ENCODE peak calls at places on chromosomes 5 and 9, in four cellular contexts. V, O, B and E are unnamed samples.

GRCh38 chr5:179872356-179873160 is 13.9 kb upstream of the MRNIP start:
- DNase-seq in V (no peak), O (no peak), B (no peak), E (no peak)

GRCh38 chr9:21995652-21996275 is 1.2 kb downstream of the CDKN2B-AS1 start:
- DNase-seq in V (peak; percentile 55), O (peak; percentile 64), B (no peak), E (no peak)

GRCh38 chr9:107460153-107461023 is 29.2 kb downstream of the KLF4 start:
- DNase-seq in V (no peak), O (no peak), B (no peak), E (no peak)

GRCh38 chr9:69834591-69835184 is 14.1 kb downstream of the CFAP95 start:
- DNase-seq in V (no peak), O (no peak), B (no peak), E (no peak)

GRCh38 chr9:21813575-21814473 is 11.4 kb downstream of the MTAP start:
- DNase-seq in V (peak; percentile 86), O (peak; percentile 85), B (no peak), E (no peak)

GRCh38 chr9:131833906-131834305 is 94.0 kb upstream of the RAPGEF1 start:
- DNase-seq in V (peak; percentile 18), O (no peak), B (no peak), E (no peak)

GRCh38 chr9:138105561-138106505 is 228.3 kb downstream of the CACNA1B start:
- DNase-seq in V (no peak), O (no peak), B (no peak), E (no peak)

GRCh38 chr5:78845487-78845886 is 139.6 kb downstream of the ARSB start:
- DNase-seq in V (no peak), O (no peak), B (no peak), E (no peak)

GRCh38 chr5:96597441-96598020 is 64.6 kb upstream of the CAST start:
- DNase-seq in V (peak; percentile 77), O (peak; percentile 32), B (no peak), E (no peak)

GRCh38 chr9:107734231-107735014 is 244.9 kb upstream of the KLF4 start:
- DNase-seq in V (peak; percentile 96), O (no peak), B (no peak), E (no peak)

GRCh38 chr9:133738806-133739150 is 626 bp upstream of the SARDH start:
- DNase-seq in V (no peak), O (no peak), B (no peak), E (no peak)

GRCh38 chr9:133737774-133738038 is 446 bp downstream of the SARDH start:
- DNase-seq in V (no peak), O (no peak), B (no peak), E (no peak)

GRCh38 chr9:133735894-133736293 is 2.3 kb downstream of the SARDH start:
- DNase-seq in V (no peak), O (no peak), B (no peak), E (no peak)

GRCh38 chr9:133738039-133738805 is at the start of gene SARDH:
- DNase-seq in V (peak; percentile 47), O (peak; percentile 44), B (peak; percentile 75), E (no peak)

GRCh38 chr9:133737071-133737773 is 930 bp downstream of the SARDH start:
- DNase-seq in V (no peak), O (no peak), B (no peak), E (no peak)
- H3K9me1 ChIP-seq in V (no peaks in the 10 kb centered on the region), O (no peaks in the 10 kb centered on the region), B (no peaks in the 10 kb centered on the region), E (no peaks in the 10 kb centered on the region)

DNA sequence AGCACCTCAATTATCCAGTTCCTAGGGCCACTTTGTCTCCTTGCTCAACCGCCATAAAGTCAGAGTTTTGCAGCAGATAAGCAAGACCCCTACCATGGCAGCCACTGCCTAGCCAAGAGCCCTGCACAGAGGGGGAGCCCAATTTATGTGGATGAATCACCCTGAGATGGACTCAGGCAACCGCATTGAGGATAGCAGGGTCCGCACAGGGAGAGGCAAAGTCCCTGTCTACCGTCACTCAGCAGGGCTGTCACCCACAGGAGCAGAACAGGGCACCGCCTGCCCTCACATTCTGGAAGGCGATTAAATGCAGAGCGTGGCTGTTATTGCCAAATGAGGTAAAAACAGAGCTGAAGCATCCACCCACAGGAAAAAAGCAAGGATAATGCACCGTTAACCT is 1.7 kb downstream of the FBP2 start:
- DNase-seq in V (no peak), O (no peak), B (no peak), E (no peak)
- H3K9me1 ChIP-seq in V (no peaks in the 10 kb centered on the region), O (no peaks in the 10 kb centered on the region), B (no peaks in the 10 kb centered on the region), E (no peaks in the 10 kb centered on the region)

DNA sequence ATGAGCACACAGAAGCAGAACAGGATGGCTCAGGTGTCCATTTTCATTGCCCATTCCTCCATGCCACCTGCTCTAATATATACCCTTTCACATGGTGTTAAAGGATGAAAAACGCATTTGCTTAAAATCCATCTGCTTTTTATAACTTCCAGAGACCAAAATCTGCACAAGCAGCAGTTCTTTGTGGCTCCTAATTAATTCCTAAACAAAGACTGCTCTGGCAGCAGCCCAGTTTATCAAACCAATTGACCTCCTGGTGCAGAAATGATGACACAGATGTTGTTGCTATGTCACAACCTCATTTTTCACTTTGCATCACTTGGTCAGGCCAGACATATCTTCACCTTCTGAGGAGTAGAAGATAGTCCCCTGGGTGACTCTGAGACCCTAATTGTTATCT is 141.2 kb downstream of the ASTN2 start:
- DNase-seq in V (no peak), O (no peak), B (no peak), E (no peak)
- H3K9me1 ChIP-seq in V (no peaks in the 10 kb centered on the region), O (no peaks in the 10 kb centered on the region), B (no peaks in the 10 kb centered on the region), E (no peaks in the 10 kb centered on the region)

DNA sequence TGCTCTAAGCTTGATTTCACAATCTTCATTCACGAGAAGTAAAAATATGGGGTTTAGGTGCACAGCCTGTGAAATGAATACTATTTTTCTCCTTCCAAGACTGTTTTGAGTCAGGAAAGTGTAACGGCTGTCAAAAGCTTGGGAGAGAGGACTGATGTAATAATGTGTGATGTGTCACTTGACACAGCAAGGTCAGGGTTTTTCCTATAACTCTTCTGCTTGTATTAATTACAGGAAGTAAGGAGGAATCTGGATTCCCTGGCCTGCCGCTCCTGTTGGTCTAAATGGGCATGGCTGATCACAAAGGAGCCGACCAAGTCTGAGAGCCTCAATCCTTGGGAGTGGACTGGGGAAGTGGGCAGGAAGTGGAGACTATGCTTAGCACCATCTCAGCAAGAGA is 16.7 kb upstream of the SLC28A3 start:
- DNase-seq in V (no peak), O (no peak), B (no peak), E (no peak)
- H3K9me1 ChIP-seq in V (no peaks in the 10 kb centered on the region), O (no peaks in the 10 kb centered on the region), B (no peaks in the 10 kb centered on the region), E (no peaks in the 10 kb centered on the region)

DNA sequence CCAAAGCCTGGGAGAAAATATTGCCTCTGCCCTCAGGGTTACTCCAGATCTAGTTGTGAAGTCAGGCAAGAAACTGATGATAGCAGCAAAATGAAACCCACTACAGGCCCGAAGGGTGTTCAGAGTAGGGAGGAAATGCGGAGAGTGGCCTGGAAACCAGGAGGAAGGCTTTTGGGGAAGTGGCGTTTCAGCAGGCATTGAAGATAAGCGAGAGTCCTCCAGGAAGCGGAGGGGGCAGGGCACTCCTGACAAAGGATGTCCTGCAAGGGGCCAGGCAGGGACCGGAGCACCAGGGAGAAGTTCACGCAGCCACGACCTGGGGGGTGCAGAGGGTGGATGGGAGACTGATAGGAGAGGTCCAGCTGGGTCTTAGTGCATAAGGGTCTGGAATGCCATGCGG is 7.8 kb upstream of the FOXI1 start:
- DNase-seq in V (no peak), O (peak; percentile 58), B (no peak), E (no peak)
- H3K9me1 ChIP-seq in V (no peaks in the 10 kb centered on the region), O (no peaks in the 10 kb centered on the region), B (no peaks in the 10 kb centered on the region), E (no peaks in the 10 kb centered on the region)